ENCODE peak calls at places on chromosomes 1 and 21, in eight cellular contexts. R, I, W, Y, F, P, X and C are unnamed samples.

GRCh38 chr1:203045821-203046594 is 19.7 kb downstream of the PPFIA4 start:
- DNase-seq in R (no peak), P (no peak), Y (no peak), W (peak; percentile 50), F (no peak), I (no peak), X (no peak), C (peak; percentile 44)

GRCh38 chr1:174998569-174999215 is 1.1 kb upstream of the CACYBP start:
- DNase-seq in X (peak; percentile 70), I (peak; percentile 84), R (peak; percentile 59), P (no peak), W (peak; percentile 77), F (no peak), Y (no peak), C (peak; percentile 63)

GRCh38 chr1:228364706-228365213 is 41.9 kb downstream of the TRIM11 start:
- DNase-seq in F (peak; percentile 1), W (no peak), I (no peak), X (no peak), R (no peak), P (peak; percentile 59), Y (no peak), C (no peak)

GRCh38 chr1:219120625-219121544 is 52.8 kb upstream of the LYPLAL1 start:
- DNase-seq in W (peak; percentile 73), F (no peak), Y (peak; percentile 84), I (peak; percentile 4), R (peak; percentile 98), P (peak; percentile 80), X (peak; percentile 99), C (peak; percentile 98)

GRCh38 chr1:65310078-65310587 is 790 bp downstream of the DNAJC6 start:
- DNase-seq in Y (no peak), W (no peak), I (peak; percentile 87), R (peak; percentile 22), F (no peak), P (no peak), X (no peak), C (no peak)

GRCh38 chr1:1090424-1091343 is 16.6 kb upstream of the RNF223 start:
- DNase-seq in W (no peak), I (no peak), Y (no peak), R (no peak), P (no peak), X (no peak), F (no peak), C (no peak)

GRCh38 chr1:77322061-77322900 is 40.5 kb downstream of the AK5 start:
- DNase-seq in X (peak; percentile 67), R (peak; percentile 47), Y (peak; percentile 71), W (peak; percentile 7), P (no peak), I (peak; percentile 55), F (no peak), C (peak; percentile 90)

GRCh38 chr1:84724128-84724860 is 34.0 kb upstream of the SSX2IP start:
- DNase-seq in I (peak; percentile 94), P (no peak), X (no peak), W (peak; percentile 44), Y (no peak), F (no peak), R (no peak), C (no peak)

GRCh38 chr1:198121058-198121829 is 35.6 kb upstream of the NEK7 start:
- DNase-seq in R (peak; percentile 75), I (no peak), F (no peak), P (no peak), X (peak; percentile 79), W (no peak), Y (peak; percentile 47), C (peak; percentile 89)

GRCh38 chr1:54774820-54775498 is 10.6 kb upstream of the PARS2 start:
- DNase-seq in Y (no peak), X (peak; percentile 15), I (peak; percentile 95), R (peak; percentile 15), W (peak; percentile 56), F (no peak), P (no peak), C (peak; percentile 37)

GRCh38 chr1:63729227-63729620 is 44.6 kb upstream of the ROR1 start:
- DNase-seq in X (no peak), F (no peak), R (no peak), P (no peak), W (no peak), Y (no peak), I (no peak), C (no peak)

GRCh38 chr1:57464756-57465155 is 40.9 kb upstream of the DAB1 start:
- DNase-seq in F (no peak), I (no peak), P (no peak), W (no peak), Y (no peak), R (no peak), X (no peak), C (no peak)

GRCh38 chr1:23436520-23437354 is 12.2 kb upstream of the TCEA3 start:
- DNase-seq in I (peak; percentile 97), P (no peak), R (no peak), W (no peak), F (no peak), X (no peak), Y (no peak), C (no peak)

GRCh38 chr21:46639489-46640386 is 4.3 kb downstream of the PRMT2 start:
- DNase-seq in Y (no peak), F (no peak), P (no peak), I (peak; percentile 33), X (peak; percentile 58), W (peak; percentile 50), R (peak; percentile 49), C (peak; percentile 46)

GRCh38 chr1:89567797-89568196 is 43.2 kb downstream of the LRRC8B start:
- DNase-seq in X (no peak), W (no peak), Y (no peak), R (no peak), P (no peak), I (no peak), F (no peak), C (no peak)

GRCh38 chr21:16192900-16193299 is 463.1 kb downstream of the USP25 start:
- DNase-seq in F (no peak), R (peak; percentile 34), P (no peak), X (peak; percentile 53), I (no peak), Y (no peak), W (no peak), C (peak; percentile 85)

GRCh38 chr1:87224209-87224608 is 104.5 kb upstream of the LMO4 start:
- DNase-seq in I (no peak), X (peak; percentile 94), P (no peak), F (no peak), Y (peak; percentile 95), R (peak; percentile 94), W (peak; percentile 39), C (peak; percentile 100)

GRCh38 chr1:202264300-202265075 is 70.9 kb downstream of the LGR6 start:
- DNase-seq in W (no peak), F (no peak), R (no peak), P (peak; percentile 26), Y (no peak), I (no peak), X (no peak), C (no peak)

DNA sequence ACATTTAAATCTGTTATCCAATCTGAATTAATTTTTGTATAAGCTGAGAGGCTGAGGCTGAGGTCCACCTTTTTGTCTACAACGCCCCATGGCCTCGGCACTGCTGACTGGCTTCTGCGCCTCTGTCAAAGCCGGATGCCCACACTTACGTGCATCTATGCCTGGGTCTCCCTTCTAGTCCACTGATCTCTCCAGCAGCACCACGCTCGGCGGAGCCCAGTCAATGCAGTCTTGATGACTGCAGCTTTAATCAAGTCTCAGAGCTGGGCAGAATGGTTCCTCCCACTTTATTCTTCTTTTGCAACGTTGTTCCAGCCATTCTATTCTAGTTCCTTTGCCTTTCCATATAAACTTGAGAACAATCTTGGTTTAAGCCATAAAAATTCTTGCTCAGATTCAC is 9.4 kb downstream of the PRDM15 start:
- DNase-seq in W (no peak), P (no peak), X (no peak), F (no peak), I (no peak), R (no peak), Y (no peak), C (no peak)
- H3K4me3 ChIP-seq in W (no peak overlapping the region), P (no peak overlapping the region), X (no peak overlapping the region), F (no peak overlapping the region), I (no peak overlapping the region), R (no peak overlapping the region), Y (no peak overlapping the region), C (no peak overlapping the region)

GRCh38 chr1:6343506-6344405 is 49.8 kb downstream of the ACOT7 start:
- DNase-seq in F (peak; percentile 37), I (peak; percentile 90), Y (peak; percentile 54), R (peak; percentile 84), W (peak; percentile 87), X (peak; percentile 83), P (peak; percentile 76), C (peak; percentile 85)
- TF ChIP-seq CTCF in F (peak; percentile 83), I (peak; percentile 100), Y (peak; percentile 99), R (peak; percentile 99), W (peak; percentile 97), X (peak; percentile 99), P (peak; percentile 93), C (peak; percentile 98)

GRCh38 chr21:34200288-34200905 is 127.0 kb downstream of the MRPS6 start:
- DNase-seq in W (no peak), I (no peak), R (peak; percentile 14), P (no peak), X (no peak), Y (no peak), F (no peak), C (peak; percentile 10)

GRCh38 chr21:34202553-34203332 is 129.4 kb downstream of the MRPS6 start:
- DNase-seq in P (peak; percentile 84), Y (no peak), R (peak; percentile 25), I (peak; percentile 75), W (no peak), F (no peak), X (no peak), C (no peak)

GRCh38 chr21:34199121-34199910 is 125.9 kb downstream of the MRPS6 start:
- DNase-seq in X (no peak), W (no peak), P (no peak), F (no peak), I (no peak), R (no peak), Y (no peak), C (no peak)

GRCh38 chr21:34201441-34201838 is 128.1 kb downstream of the MRPS6 start:
- DNase-seq in W (no peak), R (no peak), P (no peak), F (no peak), Y (no peak), X (no peak), I (no peak), C (no peak)

GRCh38 chr21:34201001-34201400 is 127.6 kb downstream of the MRPS6 start:
- DNase-seq in R (no peak), W (no peak), X (no peak), I (no peak), P (no peak), F (no peak), Y (no peak), C (no peak)
- H3K4me3 ChIP-seq in R (no peak overlapping the region), W (no peak overlapping the region), X (no peak overlapping the region), I (peak overlapping the region; percentile 52), P (no peak overlapping the region), F (no peak overlapping the region), Y (no peak overlapping the region), C (no peak overlapping the region)

DNA sequence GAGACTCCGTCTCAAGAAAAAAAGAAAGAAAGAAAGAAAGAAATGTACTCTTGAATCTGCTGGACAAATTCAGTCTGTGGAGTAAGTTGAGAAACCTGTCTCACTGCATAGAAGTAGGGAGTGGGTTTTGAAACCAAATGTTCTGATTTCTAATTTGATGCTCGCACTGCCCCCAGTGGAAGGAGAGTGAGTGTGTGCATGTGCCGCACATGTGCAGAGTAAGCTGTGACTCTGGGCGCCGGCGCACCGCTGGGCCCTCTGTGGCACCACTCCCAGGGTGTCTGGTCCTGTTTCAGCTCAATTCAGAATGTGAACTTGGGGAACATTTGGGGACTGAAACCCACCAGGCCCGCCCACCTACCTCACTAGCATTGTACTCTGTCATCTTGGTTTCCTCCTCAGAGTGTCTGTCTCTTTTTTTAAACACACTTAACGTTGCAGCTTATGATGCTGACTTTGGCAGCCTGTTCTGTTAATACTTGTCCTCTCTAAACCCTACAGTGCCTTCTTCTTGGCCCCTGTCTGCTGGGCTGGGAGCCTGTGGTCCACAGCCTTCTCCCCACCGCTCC is 104.6 kb downstream of the CACNA1E start:
- DNase-seq in I (peak; percentile 67), W (peak; percentile 10), Y (no peak), X (no peak), F (peak; percentile 9), P (no peak), R (no peak), C (no peak)
- TF ChIP-seq CTCF in I (peak; percentile 46), W (peak; percentile 46), Y (no peak), X (no peak), F (peak; percentile 34), P (no peak), R (no peak), C (no peak)